ENCODE peak calls at places on chromosomes 2 and 18, in eight cellular contexts. One of them, this sample, is unnamed.

GRCh38 chr2:127080226-127080940 is 26.6 kb downstream of the BIN1 start:
- DNase-seq in NCI-H1092: no peak
- DNase-seq in omental fat pad: no peak
- DNase-seq in anterior cingulate cortex: no peak
- DNase-seq in activated CD8-positive, alpha-beta memory T cell treated with anti-CD3 and anti-CD28 coated beads, Interleukin-2, amount 50 U/mL, for 48 hours: peak; percentile 76
- DNase-seq in fibroblast of the conjunctiva: no peak
- DNase-seq in cerebellar cortex: no peak
- DNase-seq in HL-60: no peak
- DNase-seq in this sample: no peak

GRCh38 chr2:46268196-46268595 is 29.0 kb upstream of the EPAS1 start:
- DNase-seq in fibroblast of the conjunctiva: no peak
- DNase-seq in NCI-H1092: no peak
- DNase-seq in HL-60: peak; percentile 12
- DNase-seq in anterior cingulate cortex: no peak
- DNase-seq in activated CD8-positive, alpha-beta memory T cell treated with anti-CD3 and anti-CD28 coated beads, Interleukin-2, amount 50 U/mL, for 48 hours: no peak
- DNase-seq in omental fat pad: no peak
- DNase-seq in cerebellar cortex: no peak
- DNase-seq in this sample: no peak

GRCh38 chr2:24971300-24971549 is 530 bp downstream of the DNAJC27 start:
- DNase-seq in fibroblast of the conjunctiva: no peak
- DNase-seq in omental fat pad: peak; percentile 29
- DNase-seq in activated CD8-positive, alpha-beta memory T cell treated with anti-CD3 and anti-CD28 coated beads, Interleukin-2, amount 50 U/mL, for 48 hours: no peak
- DNase-seq in cerebellar cortex: no peak
- DNase-seq in NCI-H1092: no peak
- DNase-seq in HL-60: peak; percentile 37
- DNase-seq in anterior cingulate cortex: no peak
- DNase-seq in this sample: no peak

GRCh38 chr2:43943809-43944452 is 51.9 kb downstream of the LRPPRC start:
- DNase-seq in fibroblast of the conjunctiva: no peak
- DNase-seq in cerebellar cortex: no peak
- DNase-seq in activated CD8-positive, alpha-beta memory T cell treated with anti-CD3 and anti-CD28 coated beads, Interleukin-2, amount 50 U/mL, for 48 hours: no peak
- DNase-seq in omental fat pad: no peak
- DNase-seq in NCI-H1092: peak; percentile 43
- DNase-seq in HL-60: no peak
- DNase-seq in anterior cingulate cortex: no peak
- DNase-seq in this sample: no peak

GRCh38 chr2:72625359-72625758 is 200.5 kb downstream of the EXOC6B start:
- DNase-seq in activated CD8-positive, alpha-beta memory T cell treated with anti-CD3 and anti-CD28 coated beads, Interleukin-2, amount 50 U/mL, for 48 hours: no peak
- DNase-seq in fibroblast of the conjunctiva: no peak
- DNase-seq in anterior cingulate cortex: no peak
- DNase-seq in NCI-H1092: no peak
- DNase-seq in HL-60: no peak
- DNase-seq in omental fat pad: no peak
- DNase-seq in cerebellar cortex: no peak
- DNase-seq in this sample: no peak

GRCh38 chr2:144377929-144378328 is 142.0 kb downstream of the ZEB2 start:
- DNase-seq in NCI-H1092: no peak
- DNase-seq in activated CD8-positive, alpha-beta memory T cell treated with anti-CD3 and anti-CD28 coated beads, Interleukin-2, amount 50 U/mL, for 48 hours: no peak
- DNase-seq in HL-60: peak; percentile 20
- DNase-seq in omental fat pad: no peak
- DNase-seq in cerebellar cortex: no peak
- DNase-seq in fibroblast of the conjunctiva: no peak
- DNase-seq in anterior cingulate cortex: no peak
- DNase-seq in this sample: no peak

GRCh38 chr2:29811378-29811777 is 110.0 kb downstream of the ALK start:
- DNase-seq in NCI-H1092: no peak
- DNase-seq in HL-60: no peak
- DNase-seq in activated CD8-positive, alpha-beta memory T cell treated with anti-CD3 and anti-CD28 coated beads, Interleukin-2, amount 50 U/mL, for 48 hours: no peak
- DNase-seq in fibroblast of the conjunctiva: no peak
- DNase-seq in cerebellar cortex: no peak
- DNase-seq in omental fat pad: no peak
- DNase-seq in anterior cingulate cortex: no peak
- DNase-seq in this sample: no peak

GRCh38 chr2:95509408-95509807 is 24.9 kb upstream of the TRIM43B start:
- DNase-seq in activated CD8-positive, alpha-beta memory T cell treated with anti-CD3 and anti-CD28 coated beads, Interleukin-2, amount 50 U/mL, for 48 hours: no peak
- DNase-seq in cerebellar cortex: no peak
- DNase-seq in fibroblast of the conjunctiva: no peak
- DNase-seq in anterior cingulate cortex: no peak
- DNase-seq in HL-60: no peak
- DNase-seq in NCI-H1092: no peak
- DNase-seq in omental fat pad: no peak
- DNase-seq in this sample: no peak

GRCh38 chr2:222424729-222425671 is 657 bp downstream of the SGPP2 start:
- DNase-seq in omental fat pad: no peak
- DNase-seq in NCI-H1092: peak; percentile 29
- DNase-seq in activated CD8-positive, alpha-beta memory T cell treated with anti-CD3 and anti-CD28 coated beads, Interleukin-2, amount 50 U/mL, for 48 hours: peak; percentile 60
- DNase-seq in cerebellar cortex: peak; percentile 71
- DNase-seq in anterior cingulate cortex: no peak
- DNase-seq in HL-60: no peak
- DNase-seq in fibroblast of the conjunctiva: no peak
- DNase-seq in this sample: no peak

GRCh38 chr2:132448771-132449170 is 32.2 kb downstream of the GPR39 start:
- DNase-seq in activated CD8-positive, alpha-beta memory T cell treated with anti-CD3 and anti-CD28 coated beads, Interleukin-2, amount 50 U/mL, for 48 hours: no peak
- DNase-seq in HL-60: peak; percentile 3
- DNase-seq in cerebellar cortex: no peak
- DNase-seq in anterior cingulate cortex: no peak
- DNase-seq in omental fat pad: no peak
- DNase-seq in fibroblast of the conjunctiva: peak; percentile 14
- DNase-seq in NCI-H1092: no peak
- DNase-seq in this sample: no peak

GRCh38 chr18:35827275-35827929 is 145.1 kb upstream of the RMP24 start:
- DNase-seq in anterior cingulate cortex: no peak
- DNase-seq in cerebellar cortex: no peak
- DNase-seq in fibroblast of the conjunctiva: no peak
- DNase-seq in HL-60: no peak
- DNase-seq in NCI-H1092: no peak
- DNase-seq in omental fat pad: no peak
- DNase-seq in activated CD8-positive, alpha-beta memory T cell treated with anti-CD3 and anti-CD28 coated beads, Interleukin-2, amount 50 U/mL, for 48 hours: no peak
- DNase-seq in this sample: no peak

GRCh38 chr2:81196933-81197628 is 892.5 kb upstream of the LRRTM1 start:
- DNase-seq in activated CD8-positive, alpha-beta memory T cell treated with anti-CD3 and anti-CD28 coated beads, Interleukin-2, amount 50 U/mL, for 48 hours: no peak
- DNase-seq in cerebellar cortex: no peak
- DNase-seq in omental fat pad: no peak
- DNase-seq in anterior cingulate cortex: no peak
- DNase-seq in HL-60: no peak
- DNase-seq in fibroblast of the conjunctiva: no peak
- DNase-seq in NCI-H1092: no peak
- DNase-seq in this sample: no peak

GRCh38 chr2:150389487-150389886 is 98.0 kb downstream of the RND3 start:
- DNase-seq in cerebellar cortex: no peak
- DNase-seq in fibroblast of the conjunctiva: no peak
- DNase-seq in anterior cingulate cortex: no peak
- DNase-seq in NCI-H1092: no peak
- DNase-seq in omental fat pad: no peak
- DNase-seq in HL-60: no peak
- DNase-seq in activated CD8-positive, alpha-beta memory T cell treated with anti-CD3 and anti-CD28 coated beads, Interleukin-2, amount 50 U/mL, for 48 hours: no peak
- DNase-seq in this sample: no peak

GRCh38 chr2:39024833-39025232 is 96.0 kb downstream of the SOS1 start:
- DNase-seq in anterior cingulate cortex: no peak
- DNase-seq in activated CD8-positive, alpha-beta memory T cell treated with anti-CD3 and anti-CD28 coated beads, Interleukin-2, amount 50 U/mL, for 48 hours: no peak
- DNase-seq in fibroblast of the conjunctiva: no peak
- DNase-seq in cerebellar cortex: no peak
- DNase-seq in omental fat pad: no peak
- DNase-seq in NCI-H1092: no peak
- DNase-seq in HL-60: no peak
- DNase-seq in this sample: no peak

GRCh38 chr2:25817630-25818029 is 60.7 kb downstream of the ASXL2 start:
- DNase-seq in cerebellar cortex: no peak
- DNase-seq in activated CD8-positive, alpha-beta memory T cell treated with anti-CD3 and anti-CD28 coated beads, Interleukin-2, amount 50 U/mL, for 48 hours: no peak
- DNase-seq in omental fat pad: no peak
- DNase-seq in NCI-H1092: no peak
- DNase-seq in fibroblast of the conjunctiva: no peak
- DNase-seq in anterior cingulate cortex: no peak
- DNase-seq in HL-60: no peak
- DNase-seq in this sample: no peak

GRCh38 chr18:950882-951539 is 46.3 kb downstream of the ADCYAP1 start:
- DNase-seq in activated CD8-positive, alpha-beta memory T cell treated with anti-CD3 and anti-CD28 coated beads, Interleukin-2, amount 50 U/mL, for 48 hours: no peak
- DNase-seq in omental fat pad: no peak
- DNase-seq in anterior cingulate cortex: no peak
- DNase-seq in HL-60: no peak
- DNase-seq in NCI-H1092: no peak
- DNase-seq in cerebellar cortex: no peak
- DNase-seq in fibroblast of the conjunctiva: no peak
- DNase-seq in this sample: no peak

GRCh38 chr2:121454549-121455090 is 76.1 kb upstream of the RNU4ATAC start:
- DNase-seq in omental fat pad: no peak
- DNase-seq in NCI-H1092: no peak
- DNase-seq in activated CD8-positive, alpha-beta memory T cell treated with anti-CD3 and anti-CD28 coated beads, Interleukin-2, amount 50 U/mL, for 48 hours: no peak
- DNase-seq in HL-60: no peak
- DNase-seq in fibroblast of the conjunctiva: peak; percentile 22
- DNase-seq in cerebellar cortex: no peak
- DNase-seq in anterior cingulate cortex: no peak
- DNase-seq in this sample: no peak

GRCh38 chr2:147490612-147491261 is 354.1 kb upstream of the ACVR2A start:
- DNase-seq in cerebellar cortex: no peak
- DNase-seq in activated CD8-positive, alpha-beta memory T cell treated with anti-CD3 and anti-CD28 coated beads, Interleukin-2, amount 50 U/mL, for 48 hours: no peak
- DNase-seq in omental fat pad: no peak
- DNase-seq in fibroblast of the conjunctiva: no peak
- DNase-seq in anterior cingulate cortex: no peak
- DNase-seq in HL-60: no peak
- DNase-seq in NCI-H1092: no peak
- DNase-seq in this sample: no peak

GRCh38 chr2:235278771-235279355 is 215.0 kb upstream of the AGAP1 start:
- DNase-seq in HL-60: no peak
- DNase-seq in NCI-H1092: no peak
- DNase-seq in cerebellar cortex: no peak
- DNase-seq in anterior cingulate cortex: no peak
- DNase-seq in activated CD8-positive, alpha-beta memory T cell treated with anti-CD3 and anti-CD28 coated beads, Interleukin-2, amount 50 U/mL, for 48 hours: no peak
- DNase-seq in omental fat pad: no peak
- DNase-seq in fibroblast of the conjunctiva: no peak
- DNase-seq in this sample: no peak

GRCh38 chr2:34979148-34979547 is 1376.4 kb upstream of the CRIM1 start:
- DNase-seq in anterior cingulate cortex: no peak
- DNase-seq in cerebellar cortex: no peak
- DNase-seq in HL-60: no peak
- DNase-seq in NCI-H1092: no peak
- DNase-seq in omental fat pad: no peak
- DNase-seq in activated CD8-positive, alpha-beta memory T cell treated with anti-CD3 and anti-CD28 coated beads, Interleukin-2, amount 50 U/mL, for 48 hours: no peak
- DNase-seq in fibroblast of the conjunctiva: no peak
- DNase-seq in this sample: no peak

GRCh38 chr2:59276033-59276432 is 1034.9 kb upstream of the FANCL start:
- DNase-seq in fibroblast of the conjunctiva: no peak
- DNase-seq in cerebellar cortex: peak; percentile 1
- DNase-seq in omental fat pad: no peak
- DNase-seq in NCI-H1092: no peak
- DNase-seq in activated CD8-positive, alpha-beta memory T cell treated with anti-CD3 and anti-CD28 coated beads, Interleukin-2, amount 50 U/mL, for 48 hours: no peak
- DNase-seq in anterior cingulate cortex: no peak
- DNase-seq in HL-60: no peak
- DNase-seq in this sample: no peak

GRCh38 chr2:240442891-240443715 is 7.6 kb downstream of the GPC1 start:
- DNase-seq in fibroblast of the conjunctiva: no peak
- DNase-seq in anterior cingulate cortex: no peak
- DNase-seq in NCI-H1092: no peak
- DNase-seq in HL-60: no peak
- DNase-seq in omental fat pad: no peak
- DNase-seq in activated CD8-positive, alpha-beta memory T cell treated with anti-CD3 and anti-CD28 coated beads, Interleukin-2, amount 50 U/mL, for 48 hours: no peak
- DNase-seq in cerebellar cortex: no peak
- DNase-seq in this sample: no peak

GRCh38 chr2:27370816-27371620 is 602 bp downstream of the SNX17 start:
- DNase-seq in omental fat pad: no peak
- DNase-seq in cerebellar cortex: no peak
- DNase-seq in anterior cingulate cortex: no peak
- DNase-seq in activated CD8-positive, alpha-beta memory T cell treated with anti-CD3 and anti-CD28 coated beads, Interleukin-2, amount 50 U/mL, for 48 hours: peak; percentile 78
- DNase-seq in HL-60: peak; percentile 89
- DNase-seq in fibroblast of the conjunctiva: no peak
- DNase-seq in NCI-H1092: no peak
- DNase-seq in this sample: no peak

GRCh38 chr2:230671117-230671516 is 41.5 kb upstream of the CAB39 start:
- DNase-seq in fibroblast of the conjunctiva: no peak
- DNase-seq in cerebellar cortex: no peak
- DNase-seq in NCI-H1092: no peak
- DNase-seq in activated CD8-positive, alpha-beta memory T cell treated with anti-CD3 and anti-CD28 coated beads, Interleukin-2, amount 50 U/mL, for 48 hours: no peak
- DNase-seq in anterior cingulate cortex: no peak
- DNase-seq in HL-60: no peak
- DNase-seq in omental fat pad: no peak
- DNase-seq in this sample: no peak

GRCh38 chr18:31701752-31702151 is 17.4 kb upstream of the B4GALT6 start:
- DNase-seq in activated CD8-positive, alpha-beta memory T cell treated with anti-CD3 and anti-CD28 coated beads, Interleukin-2, amount 50 U/mL, for 48 hours: no peak
- DNase-seq in cerebellar cortex: no peak
- DNase-seq in NCI-H1092: no peak
- DNase-seq in omental fat pad: no peak
- DNase-seq in fibroblast of the conjunctiva: no peak
- DNase-seq in anterior cingulate cortex: no peak
- DNase-seq in HL-60: no peak
- DNase-seq in this sample: no peak

GRCh38 chr2:198957183-198957582 is 500.6 kb downstream of the SATB2 start:
- DNase-seq in HL-60: no peak
- DNase-seq in cerebellar cortex: no peak
- DNase-seq in NCI-H1092: no peak
- DNase-seq in anterior cingulate cortex: no peak
- DNase-seq in fibroblast of the conjunctiva: no peak
- DNase-seq in omental fat pad: no peak
- DNase-seq in activated CD8-positive, alpha-beta memory T cell treated with anti-CD3 and anti-CD28 coated beads, Interleukin-2, amount 50 U/mL, for 48 hours: no peak
- DNase-seq in this sample: no peak

GRCh38 chr2:223865907-223866508 is 28.6 kb upstream of the AP1S3 start:
- DNase-seq in omental fat pad: no peak
- DNase-seq in cerebellar cortex: no peak
- DNase-seq in fibroblast of the conjunctiva: no peak
- DNase-seq in activated CD8-positive, alpha-beta memory T cell treated with anti-CD3 and anti-CD28 coated beads, Interleukin-2, amount 50 U/mL, for 48 hours: no peak
- DNase-seq in anterior cingulate cortex: no peak
- DNase-seq in NCI-H1092: no peak
- DNase-seq in HL-60: no peak
- DNase-seq in this sample: no peak

GRCh38 chr2:165268751-165269150 is 29.5 kb downstream of the SCN2A start:
- DNase-seq in omental fat pad: no peak
- DNase-seq in HL-60: no peak
- DNase-seq in anterior cingulate cortex: no peak
- DNase-seq in activated CD8-positive, alpha-beta memory T cell treated with anti-CD3 and anti-CD28 coated beads, Interleukin-2, amount 50 U/mL, for 48 hours: no peak
- DNase-seq in cerebellar cortex: no peak
- DNase-seq in NCI-H1092: no peak
- DNase-seq in fibroblast of the conjunctiva: no peak
- DNase-seq in this sample: no peak

GRCh38 chr2:154449951-154450658 is 248.4 kb upstream of the KCNJ3 start:
- DNase-seq in cerebellar cortex: no peak
- DNase-seq in fibroblast of the conjunctiva: no peak
- DNase-seq in NCI-H1092: no peak
- DNase-seq in HL-60: no peak
- DNase-seq in activated CD8-positive, alpha-beta memory T cell treated with anti-CD3 and anti-CD28 coated beads, Interleukin-2, amount 50 U/mL, for 48 hours: no peak
- DNase-seq in anterior cingulate cortex: no peak
- DNase-seq in omental fat pad: no peak
- DNase-seq in this sample: no peak

GRCh38 chr2:209495855-209496585 is 72.2 kb downstream of the MAP2 start:
- DNase-seq in HL-60: no peak
- DNase-seq in NCI-H1092: no peak
- DNase-seq in fibroblast of the conjunctiva: peak; percentile 87
- DNase-seq in cerebellar cortex: no peak
- DNase-seq in omental fat pad: no peak
- DNase-seq in activated CD8-positive, alpha-beta memory T cell treated with anti-CD3 and anti-CD28 coated beads, Interleukin-2, amount 50 U/mL, for 48 hours: no peak
- DNase-seq in anterior cingulate cortex: no peak
- DNase-seq in this sample: peak; percentile 80

GRCh38 chr2:39119732-39120520 is 925 bp downstream of the SOS1 start:
- DNase-seq in HL-60: peak; percentile 49
- DNase-seq in anterior cingulate cortex: peak; percentile 14
- DNase-seq in fibroblast of the conjunctiva: no peak
- DNase-seq in omental fat pad: no peak
- DNase-seq in NCI-H1092: peak; percentile 9
- DNase-seq in activated CD8-positive, alpha-beta memory T cell treated with anti-CD3 and anti-CD28 coated beads, Interleukin-2, amount 50 U/mL, for 48 hours: peak; percentile 79
- DNase-seq in cerebellar cortex: peak; percentile 69
- DNase-seq in this sample: peak; percentile 74

GRCh38 chr2:197149546-197149945 is 161.0 kb downstream of the ANKRD44 start:
- DNase-seq in HL-60: no peak
- DNase-seq in cerebellar cortex: no peak
- DNase-seq in activated CD8-positive, alpha-beta memory T cell treated with anti-CD3 and anti-CD28 coated beads, Interleukin-2, amount 50 U/mL, for 48 hours: no peak
- DNase-seq in anterior cingulate cortex: no peak
- DNase-seq in fibroblast of the conjunctiva: no peak
- DNase-seq in NCI-H1092: no peak
- DNase-seq in omental fat pad: no peak
- DNase-seq in this sample: no peak

GRCh38 chr2:217555075-217555876 is 447.5 kb downstream of the TNS1 start:
- DNase-seq in fibroblast of the conjunctiva: no peak
- DNase-seq in omental fat pad: no peak
- DNase-seq in NCI-H1092: no peak
- DNase-seq in cerebellar cortex: no peak
- DNase-seq in activated CD8-positive, alpha-beta memory T cell treated with anti-CD3 and anti-CD28 coated beads, Interleukin-2, amount 50 U/mL, for 48 hours: no peak
- DNase-seq in anterior cingulate cortex: no peak
- DNase-seq in HL-60: no peak
- DNase-seq in this sample: no peak

GRCh38 chr2:158266106-158266505 is 164.4 kb downstream of the UPP2 start:
- DNase-seq in fibroblast of the conjunctiva: no peak
- DNase-seq in HL-60: no peak
- DNase-seq in cerebellar cortex: no peak
- DNase-seq in activated CD8-positive, alpha-beta memory T cell treated with anti-CD3 and anti-CD28 coated beads, Interleukin-2, amount 50 U/mL, for 48 hours: no peak
- DNase-seq in anterior cingulate cortex: no peak
- DNase-seq in NCI-H1092: no peak
- DNase-seq in omental fat pad: no peak
- DNase-seq in this sample: no peak

This sample was measured in ascending aorta.